ENCODE peak calls at places on chromosomes 11 and 22, in four cellular contexts. One of them, this sample, is unnamed. For H3K27me3, the result is how much of the 10 kb centered on the place peaks cover.

GRCh38 chr22:37183432-37184379 is 4.3 kb downstream of the C1QTNF6 start:
- DNase-seq in MM.1S: no peak
- DNase-seq in IMR-90: no peak
- DNase-seq in neuronal stem cell: no peak
- DNase-seq in this sample: no peak

GRCh38 chr11:9601041-9601875 is 27.8 kb downstream of the WEE1 start:
- DNase-seq in MM.1S: peak
- DNase-seq in IMR-90: peak
- DNase-seq in neuronal stem cell: no peak
- DNase-seq in this sample: peak

GRCh38 chr22:35335468-35335867 is 35.8 kb downstream of the TOM1 start:
- DNase-seq in neuronal stem cell: no peak
- DNase-seq in IMR-90: no peak
- DNase-seq in MM.1S: no peak
- DNase-seq in this sample: no peak

GRCh38 chr11:27697679-27698275 is 2.5 kb downstream of the BDNF start:
- DNase-seq in IMR-90: no peak
- DNase-seq in MM.1S: no peak
- DNase-seq in neuronal stem cell: no peak
- DNase-seq in this sample: no peak

GRCh38 chr22:33579448-33580093 is 340.7 kb downstream of the LARGE1 start:
- DNase-seq in IMR-90: peak
- DNase-seq in neuronal stem cell: peak
- DNase-seq in MM.1S: peak
- DNase-seq in this sample: no peak

GRCh38 chr11:57321996-57322880 is 2.5 kb downstream of the TNKS1BP1 start:
- DNase-seq in IMR-90: peak
- DNase-seq in neuronal stem cell: peak
- DNase-seq in MM.1S: no peak
- DNase-seq in this sample: no peak

GRCh38 chr11:69704508-69705245 is 855 bp upstream of the FGF19 start:
- DNase-seq in MM.1S: no peak
- DNase-seq in neuronal stem cell: peak
- DNase-seq in IMR-90: no peak
- DNase-seq in this sample: no peak

GRCh38 chr11:47071341-47071740 is 105.3 kb downstream of the ARFGAP2 start:
- DNase-seq in neuronal stem cell: no peak
- DNase-seq in MM.1S: no peak
- DNase-seq in IMR-90: no peak
- DNase-seq in this sample: no peak

GRCh38 chr22:38820021-38820420 is 23.8 kb downstream of the NPTXR start:
- DNase-seq in MM.1S: no peak
- DNase-seq in IMR-90: no peak
- DNase-seq in neuronal stem cell: no peak
- DNase-seq in this sample: no peak

GRCh38 chr11:1470681-1471611 is 15.6 kb downstream of the MOB2 start:
- DNase-seq in MM.1S: no peak
- DNase-seq in IMR-90: no peak
- DNase-seq in neuronal stem cell: no peak
- DNase-seq in this sample: no peak

GRCh38 chr11:65833297-65834030 is at the start of gene SNX32:
- DNase-seq in IMR-90: peak
- DNase-seq in MM.1S: peak
- DNase-seq in neuronal stem cell: peak
- DNase-seq in this sample: peak

GRCh38 chr11:117281159-117281558 is 10.0 kb upstream of the BACE1-AS start:
- DNase-seq in IMR-90: peak
- DNase-seq in neuronal stem cell: no peak
- DNase-seq in MM.1S: no peak
- DNase-seq in this sample: no peak

DNA sequence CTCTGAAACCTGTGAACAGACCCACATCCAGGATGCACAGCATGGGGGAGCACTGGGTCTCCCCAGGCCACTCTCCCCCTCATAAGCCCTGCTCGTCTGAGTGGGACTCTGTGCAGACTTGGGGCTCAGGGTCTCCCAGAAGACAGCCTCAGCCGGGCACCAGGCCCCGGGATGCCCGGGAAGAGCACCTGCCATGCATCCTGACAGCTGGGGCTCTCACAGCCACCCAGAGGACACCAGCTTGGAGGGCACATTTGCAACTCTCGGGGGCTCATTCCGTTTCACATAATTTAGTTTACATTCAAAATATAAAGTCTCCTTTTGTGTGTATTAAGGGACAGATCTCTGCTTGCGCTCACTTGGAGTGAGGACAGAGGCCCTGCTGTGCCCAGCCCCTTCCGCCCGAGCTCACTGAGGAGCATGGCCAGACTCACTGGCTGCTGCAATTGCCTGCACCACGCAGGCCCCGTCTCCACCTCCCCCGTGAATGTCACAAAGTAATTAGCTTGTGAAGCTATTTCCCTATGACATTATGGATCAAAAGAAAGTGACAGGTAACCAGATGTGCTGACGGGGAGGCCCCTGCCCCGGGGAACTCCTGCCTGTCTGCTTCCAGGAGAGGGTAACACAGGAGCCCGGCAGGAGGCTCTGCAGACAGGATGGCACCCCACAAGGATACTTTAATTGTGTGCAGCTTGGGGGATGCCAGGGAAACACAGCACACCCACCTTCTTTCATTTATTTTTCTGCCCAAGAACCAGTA is 275.6 kb downstream of the BRD1 start:
- DNase-seq in IMR-90: no peak
- DNase-seq in MM.1S: no peak
- DNase-seq in neuronal stem cell: no peak
- DNase-seq in this sample: no peak
- H3K27me3 ChIP-seq in IMR-90: under half
- H3K27me3 ChIP-seq in MM.1S: under half
- H3K27me3 ChIP-seq in neuronal stem cell: under half
- H3K27me3 ChIP-seq in this sample: under half

DNA sequence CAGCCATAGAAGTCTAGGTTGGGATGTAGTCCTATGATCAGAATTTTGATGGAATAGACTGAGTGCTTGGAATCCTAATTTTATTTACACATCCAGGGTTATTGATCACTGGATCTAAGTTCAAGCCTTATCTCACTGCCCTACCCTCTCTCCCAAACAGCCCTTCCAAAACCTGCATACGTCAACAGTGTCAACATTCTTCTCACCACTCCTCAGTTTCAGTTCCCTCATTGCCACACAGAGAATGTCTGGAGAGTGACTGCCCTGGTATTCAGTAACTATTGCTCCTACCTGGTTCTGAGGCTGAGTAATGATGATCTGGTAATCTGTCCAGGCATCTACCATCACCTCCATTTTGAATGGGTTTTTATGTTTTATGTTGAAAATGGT is 60.0 kb downstream of the GLYATL1 start:
- DNase-seq in MM.1S: peak
- DNase-seq in IMR-90: no peak
- DNase-seq in neuronal stem cell: no peak
- DNase-seq in this sample: peak
- H3K27me3 ChIP-seq in MM.1S: under half
- H3K27me3 ChIP-seq in IMR-90: under half
- H3K27me3 ChIP-seq in neuronal stem cell: under half
- H3K27me3 ChIP-seq in this sample: under half

DNA sequence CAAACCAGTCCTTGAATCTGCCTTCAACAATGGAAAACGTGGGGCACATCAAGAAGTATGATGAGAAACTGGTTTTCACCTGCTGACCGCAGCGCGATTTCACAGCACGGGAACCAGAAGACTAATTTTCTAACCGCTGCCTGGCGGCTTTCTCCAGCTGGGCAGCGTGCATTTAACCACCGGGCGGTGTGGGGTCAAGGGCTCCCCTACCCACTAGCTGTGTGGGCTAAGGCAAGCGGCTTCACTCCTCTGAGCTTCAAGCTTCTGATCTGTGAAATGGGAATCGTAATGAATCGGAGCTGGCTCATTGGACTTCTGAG is 4.2 kb downstream of the SHANK2 start:
- DNase-seq in neuronal stem cell: no peak
- DNase-seq in IMR-90: no peak
- DNase-seq in MM.1S: no peak
- DNase-seq in this sample: no peak
- H3K27me3 ChIP-seq in neuronal stem cell: under half
- H3K27me3 ChIP-seq in IMR-90: under half
- H3K27me3 ChIP-seq in MM.1S: half or more
- H3K27me3 ChIP-seq in this sample: under half

GRCh38 chr22:22576989-22577427 is 17.9 kb upstream of the PRAME start:
- DNase-seq in neuronal stem cell: no peak
- DNase-seq in MM.1S: no peak
- DNase-seq in IMR-90: no peak
- DNase-seq in this sample: no peak
- H3K27me3 ChIP-seq in neuronal stem cell: under half
- H3K27me3 ChIP-seq in MM.1S: under half
- H3K27me3 ChIP-seq in IMR-90: under half
- H3K27me3 ChIP-seq in this sample: under half

DNA sequence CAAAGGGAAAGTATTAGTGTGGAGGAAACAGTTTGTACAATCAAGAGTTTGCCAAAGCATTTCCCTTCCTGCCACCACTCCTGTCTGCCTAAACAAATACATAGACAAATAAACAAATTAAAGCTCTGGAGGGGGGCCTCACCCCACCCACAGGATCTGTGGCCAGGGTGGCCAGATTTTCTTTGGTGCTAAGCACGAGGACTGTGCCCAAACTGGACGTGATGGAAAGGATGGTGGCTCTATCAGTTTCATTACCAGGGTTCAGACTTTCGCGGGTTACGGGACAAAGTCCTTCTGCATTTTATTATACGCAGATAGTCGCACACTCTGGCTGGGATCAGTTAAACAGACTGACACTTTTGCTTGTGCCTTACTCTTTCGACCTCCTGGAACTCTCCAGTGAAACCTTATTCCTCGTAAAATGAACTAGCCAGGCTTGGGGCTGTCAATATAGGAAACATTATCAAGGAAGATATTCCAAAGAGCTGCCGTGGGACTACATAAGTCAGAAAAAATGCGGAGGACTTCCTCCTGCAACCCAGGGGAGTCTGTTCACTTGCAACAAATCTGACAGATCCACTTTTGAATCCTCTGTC is 11.2 kb downstream of the BARX2 start:
- DNase-seq in MM.1S: no peak
- DNase-seq in neuronal stem cell: no peak
- DNase-seq in IMR-90: no peak
- DNase-seq in this sample: no peak
- H3K27me3 ChIP-seq in MM.1S: under half
- H3K27me3 ChIP-seq in neuronal stem cell: under half
- H3K27me3 ChIP-seq in IMR-90: under half
- H3K27me3 ChIP-seq in this sample: under half

DNA sequence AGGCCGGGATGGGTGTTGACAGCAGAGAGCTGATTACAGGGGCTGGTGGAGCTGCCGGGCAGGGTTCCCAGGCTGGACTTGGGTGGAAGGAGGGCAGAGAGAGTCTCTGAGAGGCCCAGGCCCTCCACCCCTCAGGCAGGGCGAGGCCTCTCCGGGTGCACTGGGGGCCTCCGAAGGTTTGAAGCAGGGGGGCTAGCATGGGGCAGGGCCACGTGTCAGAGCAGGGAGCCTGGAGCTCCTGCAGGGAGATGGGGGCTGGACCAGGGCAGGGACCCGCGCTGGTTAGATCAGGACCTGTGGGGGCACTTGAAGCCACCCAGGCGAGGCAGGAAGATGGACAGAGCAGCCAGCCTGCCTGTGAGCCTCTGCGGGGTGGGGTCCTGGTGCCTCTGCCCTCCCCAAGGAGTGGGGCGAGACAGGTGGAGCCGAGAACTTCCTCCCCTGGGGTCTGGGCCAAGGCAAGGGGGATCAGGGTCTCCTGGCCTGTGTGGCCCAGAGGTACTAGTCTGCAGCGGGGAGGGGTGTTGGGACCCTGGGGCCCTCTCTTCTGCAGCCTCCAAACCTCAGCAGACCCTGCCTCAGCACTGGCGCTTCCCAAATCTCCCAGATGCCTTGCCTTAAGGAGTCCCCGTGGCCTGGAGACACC is 911 bp downstream of the PANX2 start:
- DNase-seq in IMR-90: no peak
- DNase-seq in MM.1S: no peak
- DNase-seq in neuronal stem cell: no peak
- DNase-seq in this sample: peak
- H3K27me3 ChIP-seq in IMR-90: under half
- H3K27me3 ChIP-seq in MM.1S: under half
- H3K27me3 ChIP-seq in neuronal stem cell: under half
- H3K27me3 ChIP-seq in this sample: under half

DNA sequence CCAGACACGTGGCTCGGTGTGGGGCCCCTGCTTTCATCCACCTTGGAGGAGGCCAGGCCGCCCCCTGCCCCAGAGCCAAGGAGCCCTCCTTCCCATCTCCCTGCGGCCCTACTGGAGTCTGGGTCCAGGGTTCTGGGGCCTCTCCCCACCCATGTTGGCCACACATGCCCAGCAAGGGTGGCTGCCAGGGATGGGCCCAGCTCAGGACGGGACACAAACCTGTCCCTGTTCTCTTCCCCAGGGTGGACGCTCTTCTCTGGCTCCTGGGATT is 4.6 kb downstream of the PANX2 start:
- DNase-seq in IMR-90: no peak
- DNase-seq in neuronal stem cell: no peak
- DNase-seq in MM.1S: no peak
- DNase-seq in this sample: no peak
- H3K27me3 ChIP-seq in IMR-90: under half
- H3K27me3 ChIP-seq in neuronal stem cell: under half
- H3K27me3 ChIP-seq in MM.1S: under half
- H3K27me3 ChIP-seq in this sample: under half

This sample was measured in GM06990.